ENCODE peak calls at places on chromosomes 2 and 18, in four cellular contexts. Z is esophagus squamous epithelium, A is Peyer's patch, I is transverse colon. K is an unnamed sample.

GRCh38 chr2:197926673-197927072 is 122.3 kb downstream of the PLCL1 start:
- DNase-seq in Z (no peak), A (no peak), I (no peak), K (no peak)

GRCh38 chr2:120334068-120334467 is 11.9 kb upstream of the INHBB start:
- DNase-seq in A (no peak), I (no peak), Z (no peak), K (no peak)

GRCh38 chr2:20501974-20502373 is 55.1 kb downstream of the RHOB start:
- DNase-seq in Z (no peak), A (no peak), I (no peak), K (no peak)

GRCh38 chr2:38514603-38515154 is 88.0 kb downstream of the HNRNPLL start:
- DNase-seq in I (no peak), A (no peak), Z (no peak), K (no peak)

GRCh38 chr2:241009601-241010530 is 11.4 kb downstream of the SNED1 start:
- DNase-seq in Z (no peak), A (peak; percentile 17), I (no peak), K (peak; percentile 80)

GRCh38 chr2:199696048-199696447 is 154.9 kb downstream of the FTCDNL1 start:
- DNase-seq in Z (no peak), A (no peak), I (no peak), K (peak; percentile 62)

GRCh38 chr2:233473386-233473791 is 93.2 kb downstream of the USP40 start:
- DNase-seq in I (no peak), A (no peak), Z (no peak), K (no peak)

GRCh38 chr2:222391866-222392265 is 32.5 kb upstream of the SGPP2 start:
- DNase-seq in I (no peak), A (no peak), Z (no peak), K (no peak)

GRCh38 chr2:174617120-174617519 is 19.5 kb upstream of the WIPF1 start:
- DNase-seq in I (no peak), Z (no peak), A (no peak), K (no peak)

GRCh38 chr2:78606895-78607294 is 418.6 kb upstream of the REG3G start:
- DNase-seq in Z (no peak), I (no peak), A (no peak), K (no peak)

GRCh38 chr2:78601113-78601512 is 424.4 kb upstream of the REG3G start:
- DNase-seq in Z (no peak), A (no peak), I (no peak), K (no peak)

GRCh38 chr2:78602862-78603261 is 422.6 kb upstream of the REG3G start:
- DNase-seq in I (no peak), A (no peak), Z (no peak), K (no peak)
- H3K27me3 ChIP-seq in I (no peaks in the 10 kb centered on the region), A (no peaks in the 10 kb centered on the region), Z (no peaks in the 10 kb centered on the region), K (no peaks in the 10 kb centered on the region)

GRCh38 chr2:68426885-68427579 is 40.1 kb downstream of the FBXO48 start:
- DNase-seq in A (no peak), Z (no peak), I (no peak), K (no peak)
- TF ChIP-seq POLR2A in A (no peak), Z (no peak), I (no peak), K (no peak)

GRCh38 chr18:48764452-48764851 is 186.3 kb downstream of the SMAD7 start:
- DNase-seq in I (no peak), A (no peak), Z (no peak), K (no peak)
- H3K36me3 ChIP-seq in I (no peaks in the 10 kb centered on the region), A (no peaks in the 10 kb centered on the region), Z (no peaks in the 10 kb centered on the region), K (peaks cover 42% of the 10 kb centered on the region)

DNA sequence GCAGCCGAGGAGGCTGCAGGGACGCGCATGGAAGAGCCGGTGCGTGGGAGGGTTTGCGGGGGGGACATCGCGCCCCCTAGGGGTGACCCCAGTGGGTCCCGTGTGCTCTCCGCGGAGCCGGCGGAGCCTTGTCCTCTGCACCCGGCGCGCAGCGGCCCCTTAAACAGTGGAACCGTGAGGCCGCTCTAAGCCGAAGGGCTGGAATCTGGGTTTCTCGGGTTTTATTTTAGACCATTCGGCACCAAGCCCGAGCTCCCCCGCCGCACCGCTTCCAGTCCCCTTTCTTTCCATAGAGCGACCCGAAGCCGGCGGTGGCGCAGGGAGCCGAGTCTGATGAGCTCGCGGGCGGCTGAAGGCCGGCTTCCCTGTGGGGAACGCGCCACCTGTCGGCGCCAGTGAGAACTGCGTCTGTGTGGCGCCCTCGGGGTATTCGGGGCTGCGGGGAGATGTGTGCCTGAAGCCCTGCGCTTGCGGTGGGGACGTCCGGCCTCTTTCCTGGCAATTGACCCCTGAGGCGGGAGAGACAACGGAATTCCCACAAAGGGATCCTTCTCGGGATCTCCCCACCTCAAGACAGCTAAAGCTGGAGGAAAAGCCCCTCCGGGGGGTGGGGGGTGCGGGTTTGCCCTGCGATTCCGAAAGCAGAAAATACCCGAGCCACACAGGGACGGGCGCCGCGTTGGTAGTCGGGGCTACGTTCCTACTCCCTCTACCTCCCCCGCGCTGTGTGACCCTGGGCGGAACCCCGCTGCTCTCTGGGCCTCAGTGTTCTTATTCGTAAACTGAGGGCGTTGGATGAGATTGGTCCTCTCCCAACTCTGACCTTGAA is 8.2 kb upstream of the EN1 start:
- DNase-seq in Z (peak; percentile 25), I (peak; percentile 81), A (peak; percentile 56), K (peak; percentile 93)
- H3K27me3 ChIP-seq in Z (peaks cover 84% of the 10 kb centered on the region), I (peaks cover 100% of the 10 kb centered on the region), A (peaks cover 79% of the 10 kb centered on the region), K (peaks cover 100% of the 10 kb centered on the region)

GRCh38 chr2:150483532-150483931 is 3.9 kb downstream of the RND3 start:
- DNase-seq in Z (no peak), I (no peak), A (no peak), K (no peak)

GRCh38 chr2:150480971-150481830 is 6.3 kb downstream of the RND3 start:
- DNase-seq in A (no peak), Z (no peak), I (no peak), K (no peak)

GRCh38 chr2:150480241-150480640 is 7.2 kb downstream of the RND3 start:
- DNase-seq in Z (no peak), A (no peak), I (no peak), K (no peak)

GRCh38 chr2:150482667-150483260 is 4.7 kb downstream of the RND3 start:
- DNase-seq in A (no peak), I (no peak), Z (no peak), K (no peak)

DNA sequence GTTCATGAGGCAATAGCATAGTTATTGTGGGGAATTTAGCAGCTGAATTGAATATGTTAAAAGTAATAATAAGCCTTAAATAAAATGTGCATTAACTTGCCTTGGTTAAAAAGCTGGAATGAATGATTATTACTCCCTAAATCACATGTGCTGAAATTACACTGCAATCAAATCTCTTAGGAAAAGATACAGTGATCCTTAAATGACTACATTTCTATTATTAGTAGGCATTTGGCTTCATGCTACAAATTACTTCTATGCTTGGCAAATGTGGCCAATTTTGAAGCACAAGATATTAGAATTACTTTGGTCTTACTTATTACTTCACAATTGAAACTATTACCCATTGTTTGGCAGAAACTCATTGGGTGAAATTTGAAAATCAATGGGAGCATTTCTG is 5.4 kb downstream of the RND3 start:
- DNase-seq in I (no peak), A (no peak), Z (no peak), K (no peak)
- TF ChIP-seq POLR2A in I (no peak), A (no peak), Z (no peak), K (no peak)

DNA sequence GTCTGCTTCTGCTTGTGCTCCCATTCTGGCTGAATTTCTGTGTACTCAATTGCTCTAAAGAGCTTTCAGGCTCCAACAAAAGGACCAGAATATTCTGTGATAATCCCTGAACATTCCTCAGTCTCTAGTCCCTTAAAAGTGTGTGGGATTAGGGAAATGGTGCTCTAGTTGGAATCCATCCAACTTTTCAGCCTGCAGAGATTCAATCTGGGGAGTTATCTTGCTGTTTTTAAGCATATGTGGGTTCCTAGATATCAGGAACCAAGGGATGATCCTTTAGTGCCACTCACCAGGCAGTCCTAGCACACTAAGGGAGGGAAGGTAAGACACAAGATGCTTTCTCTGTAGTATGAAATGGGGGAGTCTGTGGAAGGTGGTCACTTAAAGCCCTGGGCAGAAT is 140.3 kb upstream of the SLC1A4 start:
- DNase-seq in A (no peak), Z (no peak), I (no peak), K (no peak)
- H3K36me3 ChIP-seq in A (no peaks in the 10 kb centered on the region), Z (no peaks in the 10 kb centered on the region), I (no peaks in the 10 kb centered on the region), K (no peaks in the 10 kb centered on the region)

K was measured in spleen.